ENCODE peak calls at places on chromosomes 1 and 21, in nine cellular contexts. Q is ELR, W is H7, A is AG09319, T is GM10248, N is activated B cell treated with CpG ODN at 0.5 μM for 24 hours, L is fibroblast of lung, F is GOT3, C is HTR-8/SVneo. P is an unnamed sample.

GRCh38 chr1:224378855-224379631 is 22.4 kb downstream of the CNIH4 start:
- DNase-seq in N (no peak), A (no peak), Q (no peak), C (no peak), T (peak; percentile 35), F (no peak), W (no peak), L (no peak), P (no peak)

GRCh38 chr1:230825804-230826160 is 42.5 kb downstream of the C1orf198 start:
- DNase-seq in N (no peak), Q (no peak), W (no peak), A (no peak), C (no peak), L (peak; percentile 60), F (no peak), T (no peak), P (no peak)

GRCh38 chr1:185541861-185542260 is 192.3 kb upstream of the HMCN1 start:
- DNase-seq in C (peak; percentile 44), W (no peak), F (no peak), N (no peak), Q (no peak), T (no peak), L (no peak), A (peak; percentile 15), P (no peak)

GRCh38 chr1:37038703-37039093 is 4.4 kb upstream of the GRIK3 start:
- DNase-seq in W (no peak), N (no peak), L (no peak), Q (no peak), T (no peak), A (no peak), C (no peak), F (no peak), P (no peak)

GRCh38 chr1:163120372-163120771 is 51.2 kb downstream of the RGS4 start:
- DNase-seq in Q (no peak), N (no peak), C (no peak), W (no peak), L (no peak), F (no peak), T (no peak), A (no peak), P (no peak)

GRCh38 chr1:70706381-70707173 is 295.5 kb downstream of the CTH start:
- DNase-seq in L (no peak), F (no peak), C (no peak), Q (no peak), A (no peak), T (no peak), W (peak; percentile 19), N (no peak), P (no peak)

GRCh38 chr1:89671775-89672488 is 39.0 kb downstream of the LRRC8C start:
- DNase-seq in N (no peak), T (no peak), C (no peak), A (no peak), L (no peak), Q (peak; percentile 83), W (no peak), F (no peak), P (no peak)

GRCh38 chr1:88973520-88974137 is 18.8 kb downstream of the KYAT3 start:
- DNase-seq in W (no peak), L (peak; percentile 68), Q (peak; percentile 72), F (no peak), N (no peak), A (no peak), C (no peak), T (no peak), P (peak; percentile 13)

GRCh38 chr1:173002891-173003582 is 47.7 kb downstream of the TNFSF18 start:
- DNase-seq in C (no peak), F (peak; percentile 84), W (no peak), T (no peak), A (peak; percentile 63), Q (peak; percentile 84), L (peak; percentile 89), N (no peak), P (no peak)

GRCh38 chr1:163928080-163928479 is 606.3 kb downstream of the NUF2 start:
- DNase-seq in C (no peak), W (no peak), Q (no peak), A (no peak), L (no peak), T (no peak), F (no peak), N (no peak), P (no peak)

GRCh38 chr1:155205969-155206593 is 1.6 kb downstream of the THBS3 start:
- DNase-seq in T (no peak), W (peak; percentile 37), A (no peak), C (no peak), L (no peak), N (no peak), F (no peak), Q (no peak), P (no peak)

GRCh38 chr1:94247146-94248094 is 10.0 kb upstream of the ARHGAP29 start:
- DNase-seq in F (no peak), T (peak; percentile 73), W (peak; percentile 95), N (no peak), L (peak; percentile 30), Q (peak; percentile 85), A (no peak), C (peak; percentile 61), P (peak; percentile 82)

GRCh38 chr21:45970674-45971486 is 10.7 kb upstream of the COL6A1 start:
- DNase-seq in F (no peak), N (no peak), T (peak; percentile 74), Q (peak; percentile 63), L (peak; percentile 58), W (peak; percentile 96), C (peak; percentile 82), A (no peak), P (peak; percentile 78)

GRCh38 chr21:31446206-31446900 is 102.3 kb upstream of the TIAM1 start:
- DNase-seq in C (no peak), F (no peak), N (no peak), L (no peak), A (no peak), Q (no peak), W (no peak), T (no peak), P (no peak)

GRCh38 chr1:221162939-221163338 is 283.7 kb downstream of the HLX start:
- DNase-seq in A (no peak), Q (no peak), C (no peak), T (no peak), L (no peak), N (no peak), W (no peak), F (no peak), P (no peak)

GRCh38 chr1:57848406-57848805 is 424.5 kb upstream of the DAB1 start:
- DNase-seq in W (no peak), Q (no peak), T (no peak), N (no peak), C (no peak), A (no peak), F (no peak), L (no peak), P (no peak)